ENCODE peak calls at places on chromosomes 6 and 20, in ten cellular contexts. R is adrenal gland, F is A673, E is astrocyte of the spinal cord, D is GM13977, P is stomach, N is nephron progenitor cell, V is mesothelial cell of epicardium, U is psoas muscle, O is Peyer's patch. X is an unnamed sample.

GRCh38 chr6:93679836-93680235 is 260.5 kb upstream of the EPHA7 start:
- DNase-seq in R (no peak), F (no peak), E (peak; percentile 4), D (no peak), P (no peak), N (no peak), V (no peak), U (no peak), O (no peak), X (no peak)

GRCh38 chr6:155026366-155027045 is 31.4 kb downstream of the TIAM2 start:
- DNase-seq in R (peak; percentile 93), F (peak; percentile 73), E (peak; percentile 90), D (no peak), P (peak; percentile 42), N (no peak), V (no peak), U (peak; percentile 76), O (peak; percentile 63), X (no peak)

GRCh38 chr6:169805242-169805838 is 53.9 kb downstream of the ERMARD start:
- DNase-seq in R (no peak), F (no peak), E (no peak), D (no peak), P (no peak), N (no peak), V (no peak), U (no peak), O (no peak), X (no peak)

GRCh38 chr6:123000244-123000770 is 4.3 kb downstream of the CLVS2 start:
- DNase-seq in R (no peak), F (no peak), E (no peak), D (no peak), P (no peak), N (no peak), V (no peak), U (no peak), O (no peak), X (no peak)

GRCh38 chr20:24917797-24918578 is 31.1 kb upstream of the CST7 start:
- DNase-seq in R (peak; percentile 23), F (peak; percentile 89), E (peak; percentile 65), D (peak; percentile 79), P (peak; percentile 78), N (peak; percentile 85), V (peak; percentile 60), U (peak; percentile 78), O (peak; percentile 73), X (peak; percentile 75)

GRCh38 chr20:11047559-11047958 is 373.8 kb upstream of the JAG1 start:
- DNase-seq in R (no peak), F (no peak), E (peak; percentile 47), D (no peak), P (no peak), N (no peak), V (no peak), U (no peak), O (no peak), X (no peak)

GRCh38 chr20:38024496-38024895 is 8.8 kb downstream of the TTI1 start:
- DNase-seq in R (no peak), F (no peak), E (no peak), D (no peak), P (no peak), N (no peak), V (no peak), U (no peak), O (no peak), X (no peak)

GRCh38 chr6:3438190-3439167 is 18.4 kb downstream of the SLC22A23 start:
- DNase-seq in R (no peak), F (peak; percentile 81), E (peak; percentile 92), D (no peak), P (no peak), N (peak; percentile 47), V (no peak), U (peak; percentile 78), O (peak; percentile 55), X (no peak)

GRCh38 chr6:148144917-148145521 is 197.6 kb upstream of the SASH1 start:
- DNase-seq in R (peak; percentile 75), F (peak; percentile 84), E (peak; percentile 79), D (peak; percentile 35), P (peak; percentile 73), N (peak; percentile 82), V (peak; percentile 50), U (peak; percentile 86), O (peak; percentile 80), X (peak; percentile 73)

GRCh38 chr20:35319206-35320197 is 27.3 kb upstream of the FAM83C start:
- DNase-seq in R (no peak), F (peak; percentile 37), E (peak; percentile 75), D (no peak), P (no peak), N (no peak), V (no peak), U (no peak), O (peak; percentile 71), X (no peak)

GRCh38 chr20:40970218-40970617 is 58.4 kb upstream of the TOP1 start:
- DNase-seq in R (no peak), F (no peak), E (no peak), D (no peak), P (peak; percentile 17), N (no peak), V (no peak), U (no peak), O (peak; percentile 39), X (no peak)

GRCh38 chr6:106772270-106773142 is 143.1 kb downstream of the QRSL1 start:
- DNase-seq in R (no peak), F (no peak), E (no peak), D (no peak), P (no peak), N (no peak), V (no peak), U (no peak), O (no peak), X (no peak)

GRCh38 chr6:57242505-57242904 is 20.4 kb upstream of the RAB23 start:
- DNase-seq in R (no peak), F (peak; percentile 18), E (peak; percentile 93), D (no peak), P (no peak), N (no peak), V (no peak), U (no peak), O (no peak), X (no peak)

GRCh38 chr6:57248311-57248895 is 26.3 kb upstream of the RAB23 start:
- DNase-seq in R (no peak), F (peak; percentile 47), E (no peak), D (no peak), P (no peak), N (no peak), V (no peak), U (no peak), O (no peak), X (no peak)

GRCh38 chr6:57246307-57246706 is 24.2 kb upstream of the RAB23 start:
- DNase-seq in R (no peak), F (no peak), E (no peak), D (no peak), P (no peak), N (no peak), V (no peak), U (no peak), O (no peak), X (no peak)

GRCh38 chr6:57247603-57248002 is 25.5 kb upstream of the RAB23 start:
- DNase-seq in R (no peak), F (no peak), E (peak; percentile 37), D (no peak), P (no peak), N (no peak), V (no peak), U (no peak), O (no peak), X (no peak)

GRCh38 chr6:57243954-57244353 is 21.8 kb upstream of the RAB23 start:
- DNase-seq in R (no peak), F (no peak), E (no peak), D (no peak), P (no peak), N (no peak), V (no peak), U (no peak), O (no peak), X (no peak)
- TF ChIP-seq CTCF in R (no peak), F (no peak), E (no peak), D (no peak), P (no peak), N (no peak), V (no peak), U (no peak), O (no peak), X (no peak)

DNA sequence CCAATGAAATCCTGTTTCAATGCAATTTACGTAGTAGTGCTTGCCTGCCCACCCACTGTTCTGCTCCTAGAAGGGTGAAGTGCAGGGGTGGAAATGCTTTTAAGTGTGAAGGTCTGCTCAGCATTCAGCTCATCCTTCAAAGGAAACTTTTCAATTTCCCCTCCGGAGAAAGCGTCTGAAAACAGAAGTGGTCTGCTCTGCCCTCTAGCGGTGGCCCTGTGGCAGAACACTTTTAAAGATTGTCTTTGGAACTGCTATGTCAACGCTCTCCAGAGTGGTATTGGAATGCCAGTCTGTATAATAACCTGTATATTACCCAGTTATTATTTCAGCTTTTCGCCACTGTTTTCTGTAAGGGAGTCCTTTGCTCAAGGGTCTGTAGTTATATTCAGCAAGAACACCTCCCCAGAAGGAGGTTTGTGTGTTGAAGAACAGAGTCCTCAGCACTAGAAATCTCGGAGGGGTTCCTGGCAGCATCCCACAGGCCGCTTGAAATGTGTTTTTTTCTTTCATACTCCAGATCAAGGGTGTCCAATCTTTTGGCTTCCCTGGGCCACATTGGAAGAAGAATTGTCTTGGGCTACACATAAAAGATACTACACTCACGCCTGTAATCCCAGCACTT is 63.1 kb upstream of the KLHL31 start:
- DNase-seq in R (no peak), F (peak; percentile 59), E (peak; percentile 45), D (peak; percentile 50), P (peak; percentile 61), N (peak; percentile 76), V (peak; percentile 40), U (no peak), O (peak; percentile 81), X (peak; percentile 72)
- TF ChIP-seq CTCF in R (peak; percentile 82), F (peak; percentile 94), E (peak; percentile 87), D (peak; percentile 87), P (no peak), N (peak; percentile 93), V (peak; percentile 96), U (peak; percentile 93), O (peak; percentile 88), X (peak; percentile 97)

GRCh38 chr6:144548525-144548924 is 263.4 kb downstream of the UTRN start:
- DNase-seq in R (no peak), F (peak; percentile 44), E (no peak), D (no peak), P (no peak), N (no peak), V (no peak), U (no peak), O (no peak), X (no peak)
- TF ChIP-seq CTCF in R (no peak), F (peak; percentile 60), E (no peak), D (no peak), P (no peak), N (no peak), V (no peak), U (no peak), O (no peak), X (no peak)

DNA sequence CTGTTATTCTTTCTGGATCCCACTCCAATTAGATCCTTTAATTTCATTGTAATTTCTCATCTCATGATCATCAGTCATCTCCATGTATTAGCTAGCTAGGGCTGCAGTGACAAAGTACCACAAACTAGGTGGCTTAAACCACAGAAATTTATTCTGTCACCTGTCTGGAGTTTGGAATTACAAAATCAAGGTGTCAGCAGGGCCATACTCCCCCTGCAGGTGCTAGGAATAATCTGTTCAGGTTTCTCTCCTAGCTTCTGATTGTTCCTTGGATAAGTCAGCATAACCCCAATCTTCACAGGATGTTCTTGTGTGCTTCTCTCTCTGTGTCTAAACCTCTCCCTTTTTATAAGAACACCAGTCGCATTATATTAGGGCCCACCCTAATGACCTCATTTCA is 40.4 kb downstream of the BEND6 start:
- DNase-seq in R (no peak), F (no peak), E (no peak), D (no peak), P (no peak), N (no peak), V (no peak), U (no peak), O (no peak), X (no peak)
- TF ChIP-seq CTCF in R (no peak), F (peak; percentile 12), E (no peak), D (no peak), P (no peak), N (no peak), V (no peak), U (no peak), O (no peak), X (no peak)

X was measured in endothelial cell.